ENCODE peak calls at places on chromosomes 1 and 21, in nine cellular contexts. N, C, P, Z, X, H, T, J and I are unnamed samples.

GRCh38 chr21:42003051-42003461 is 7.1 kb downstream of the ZBTB21 start:
- DNase-seq in N (no peak), C (no peak), P (no peak), Z (no peak), X (no peak), H (no peak), T (no peak), J (no peak), I (no peak)

GRCh38 chr1:116878804-116879477 is 30.8 kb upstream of the PTGFRN start:
- DNase-seq in N (peak; percentile 23), C (peak; percentile 32), P (peak; percentile 5), Z (no peak), X (peak; percentile 50), H (no peak), T (no peak), J (no peak), I (no peak)

GRCh38 chr1:158286487-158286886 is 3.2 kb upstream of the CD1C start:
- DNase-seq in N (no peak), C (no peak), P (no peak), Z (no peak), X (no peak), H (no peak), T (no peak), J (no peak), I (no peak)

GRCh38 chr1:46524843-46525242 is 26.6 kb downstream of the KNCN start:
- DNase-seq in N (no peak), C (no peak), P (no peak), Z (no peak), X (no peak), H (no peak), T (no peak), J (no peak), I (no peak)

GRCh38 chr1:204255966-204256365 is 42.2 kb upstream of the GOLT1A start:
- DNase-seq in N (no peak), C (no peak), P (no peak), Z (peak; percentile 38), X (peak; percentile 54), H (peak; percentile 45), T (no peak), J (no peak), I (no peak)

GRCh38 chr1:219660666-219661463 is 48.0 kb upstream of the ZC3H11B start:
- DNase-seq in N (peak; percentile 49), C (peak; percentile 95), P (peak; percentile 95), Z (peak; percentile 55), X (peak; percentile 96), H (peak; percentile 96), T (peak; percentile 92), J (peak; percentile 87), I (peak; percentile 83)

GRCh38 chr1:53510215-53510614 is 51.0 kb downstream of the DMRTB1 start:
- DNase-seq in N (no peak), C (no peak), P (no peak), Z (no peak), X (no peak), H (no peak), T (no peak), J (no peak), I (no peak)

GRCh38 chr1:21868482-21868881 is 56.4 kb downstream of the LDLRAD2 start:
- DNase-seq in N (no peak), C (no peak), P (no peak), Z (no peak), X (no peak), H (no peak), T (no peak), J (no peak), I (no peak)

GRCh38 chr1:89890085-89890754 is 69.4 kb downstream of the LRRC8D start:
- DNase-seq in N (no peak), C (no peak), P (peak; percentile 33), Z (no peak), X (no peak), H (peak; percentile 76), T (no peak), J (no peak), I (no peak)

GRCh38 chr1:101221945-101222429 is 14.8 kb upstream of the S1PR1 start:
- DNase-seq in N (no peak), C (no peak), P (no peak), Z (no peak), X (no peak), H (no peak), T (no peak), J (no peak), I (no peak)

GRCh38 chr1:244971524-244972216 is 107.3 kb upstream of the HNRNPU start:
- DNase-seq in N (no peak), C (no peak), P (no peak), Z (no peak), X (peak; percentile 30), H (no peak), T (no peak), J (no peak), I (no peak)

GRCh38 chr1:205542367-205542766 is 37.9 kb downstream of the CDK18 start:
- DNase-seq in N (peak; percentile 4), C (no peak), P (no peak), Z (no peak), X (no peak), H (no peak), T (peak; percentile 76), J (no peak), I (no peak)

GRCh38 chr1:248849152-248849551 is 9.7 kb downstream of the ZNF692 start:
- DNase-seq in N (no peak), C (no peak), P (no peak), Z (no peak), X (no peak), H (no peak), T (no peak), J (no peak), I (no peak)

GRCh38 chr1:39370602-39371001 is 120.8 kb upstream of the BMP8A start:
- DNase-seq in N (no peak), C (no peak), P (no peak), Z (no peak), X (no peak), H (no peak), T (no peak), J (no peak), I (no peak)

GRCh38 chr1:210262167-210262896 is 29.7 kb downstream of the SERTAD4 start:
- DNase-seq in N (no peak), C (no peak), P (peak; percentile 92), Z (peak; percentile 60), X (no peak), H (no peak), T (no peak), J (no peak), I (no peak)

GRCh38 chr1:69185378-69185777 is 382.3 kb upstream of the LRRC7 start:
- DNase-seq in N (no peak), C (no peak), P (no peak), Z (no peak), X (no peak), H (no peak), T (no peak), J (no peak), I (no peak)

GRCh38 chr1:241848680-241849344 is 808 bp downstream of the EXO1 start:
- DNase-seq in N (no peak), C (no peak), P (no peak), Z (no peak), X (no peak), H (no peak), T (no peak), J (no peak), I (no peak)

GRCh38 chr1:3019007-3019515 is 2.2 kb upstream of the ACTRT2 start:
- DNase-seq in N (no peak), C (no peak), P (no peak), Z (no peak), X (no peak), H (peak; percentile 66), T (peak; percentile 66), J (peak; percentile 24), I (peak; percentile 43)

GRCh38 chr1:86356247-86356646 is 39.9 kb downstream of the ODF2L start:
- DNase-seq in N (no peak), C (no peak), P (no peak), Z (no peak), X (peak; percentile 26), H (no peak), T (no peak), J (no peak), I (no peak)

GRCh38 chr1:207172321-207172720 is 68.3 kb downstream of the C4BPA start:
- DNase-seq in N (no peak), C (no peak), P (no peak), Z (no peak), X (no peak), H (no peak), T (no peak), J (no peak), I (no peak)

GRCh38 chr1:170530972-170531757 is 801 bp upstream of the GORAB start:
- DNase-seq in N (no peak), C (peak; percentile 8), P (no peak), Z (no peak), X (peak; percentile 49), H (peak; percentile 78), T (no peak), J (no peak), I (no peak)

GRCh38 chr1:2480986-2481364 is 4.9 kb downstream of the PLCH2 start:
- DNase-seq in N (no peak), C (no peak), P (peak; percentile 32), Z (no peak), X (no peak), H (no peak), T (no peak), J (peak; percentile 57), I (no peak)

GRCh38 chr1:14598007-14598497 is 433 bp upstream of the KAZN start:
- DNase-seq in N (no peak), C (peak; percentile 28), P (no peak), Z (no peak), X (peak; percentile 58), H (no peak), T (no peak), J (no peak), I (no peak)